ENCODE peak calls at places on chromosome 6, in four cellular contexts. One of them, this sample, is unnamed.

GRCh38 chr6:127570739-127571389 is 6.1 kb upstream of the C6orf58 start:
- DNase-seq in stomach: no peak
- DNase-seq in lower leg skin: no peak
- DNase-seq in heart left ventricle: no peak
- DNase-seq in this sample: no peak

GRCh38 chr6:83517500-83517899 is 5.2 kb downstream of the PRSS35 start:
- DNase-seq in stomach: no peak
- DNase-seq in lower leg skin: no peak
- DNase-seq in heart left ventricle: no peak
- DNase-seq in this sample: no peak

GRCh38 chr6:126107475-126108121 is 121.3 kb downstream of the TRMT11 start:
- DNase-seq in stomach: no peak
- DNase-seq in lower leg skin: no peak
- DNase-seq in heart left ventricle: no peak
- DNase-seq in this sample: no peak

GRCh38 chr6:4093288-4093687 is 14.4 kb upstream of the FAM217A start:
- DNase-seq in stomach: no peak
- DNase-seq in lower leg skin: no peak
- DNase-seq in heart left ventricle: no peak
- DNase-seq in this sample: no peak

GRCh38 chr6:15014958-15015357 is 230.9 kb upstream of the JARID2 start:
- DNase-seq in stomach: no peak
- DNase-seq in lower leg skin: no peak
- DNase-seq in heart left ventricle: no peak
- DNase-seq in this sample: no peak

GRCh38 chr6:132060591-132060990 is 109.4 kb upstream of the CCN2 start:
- DNase-seq in stomach: no peak
- DNase-seq in lower leg skin: no peak
- DNase-seq in heart left ventricle: no peak
- DNase-seq in this sample: no peak

GRCh38 chr6:54847799-54848597 is 1.4 kb downstream of the FAM83B start:
- DNase-seq in stomach: no peak
- DNase-seq in lower leg skin: no peak
- DNase-seq in heart left ventricle: no peak
- DNase-seq in this sample: no peak

GRCh38 chr6:164057876-164058275 is 643.4 kb downstream of the QKI start:
- DNase-seq in stomach: no peak
- DNase-seq in lower leg skin: no peak
- DNase-seq in heart left ventricle: no peak
- DNase-seq in this sample: no peak

GRCh38 chr6:6612308-6612707 is 23.8 kb downstream of the LY86 start:
- DNase-seq in stomach: no peak
- DNase-seq in lower leg skin: no peak
- DNase-seq in heart left ventricle: no peak
- DNase-seq in this sample: no peak

GRCh38 chr6:6605873-6606272 is 17.4 kb downstream of the LY86 start:
- DNase-seq in stomach: no peak
- DNase-seq in lower leg skin: no peak
- DNase-seq in heart left ventricle: no peak
- DNase-seq in this sample: no peak

GRCh38 chr6:6611486-6611885 is 23.0 kb downstream of the LY86 start:
- DNase-seq in stomach: no peak
- DNase-seq in lower leg skin: no peak
- DNase-seq in heart left ventricle: no peak
- DNase-seq in this sample: no peak

GRCh38 chr6:6614096-6614964 is 25.8 kb downstream of the LY86 start:
- DNase-seq in stomach: no peak
- DNase-seq in lower leg skin: no peak
- DNase-seq in heart left ventricle: no peak
- DNase-seq in this sample: no peak

DNA sequence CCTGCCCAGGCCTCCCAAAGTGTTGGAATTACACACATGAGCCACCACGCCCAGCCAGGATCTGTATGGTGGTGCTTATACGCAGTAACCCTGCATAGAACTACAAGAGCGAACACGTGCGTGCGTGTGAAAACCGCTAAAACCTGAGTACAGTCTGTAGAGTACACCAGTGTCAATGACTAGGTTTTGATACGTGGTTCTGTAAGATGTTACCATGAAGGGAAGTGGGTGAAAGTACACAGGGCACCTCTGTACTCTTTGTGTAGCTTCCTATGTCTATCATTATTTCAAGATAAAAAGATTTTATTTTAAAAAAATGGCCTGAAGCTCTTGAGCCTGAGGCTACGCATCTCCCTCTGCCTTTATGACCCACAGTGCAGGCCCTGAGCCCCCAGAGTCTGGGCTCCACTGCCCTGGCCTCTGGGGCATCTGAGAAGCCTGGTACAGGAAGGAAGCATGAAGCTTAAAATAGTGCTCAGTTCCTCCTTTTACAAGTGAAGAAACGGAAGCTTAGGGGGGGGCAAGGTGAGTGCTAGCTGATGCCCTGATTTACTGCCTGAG is 21.6 kb downstream of the LY86 start:
- DNase-seq in stomach: no peak
- DNase-seq in lower leg skin: no peak
- DNase-seq in heart left ventricle: no peak
- DNase-seq in this sample: no peak
- TF ChIP-seq POLR2A in stomach: no peak
- TF ChIP-seq POLR2A in lower leg skin: no peak
- TF ChIP-seq POLR2A in heart left ventricle: no peak
- TF ChIP-seq POLR2A in this sample: no peak

DNA sequence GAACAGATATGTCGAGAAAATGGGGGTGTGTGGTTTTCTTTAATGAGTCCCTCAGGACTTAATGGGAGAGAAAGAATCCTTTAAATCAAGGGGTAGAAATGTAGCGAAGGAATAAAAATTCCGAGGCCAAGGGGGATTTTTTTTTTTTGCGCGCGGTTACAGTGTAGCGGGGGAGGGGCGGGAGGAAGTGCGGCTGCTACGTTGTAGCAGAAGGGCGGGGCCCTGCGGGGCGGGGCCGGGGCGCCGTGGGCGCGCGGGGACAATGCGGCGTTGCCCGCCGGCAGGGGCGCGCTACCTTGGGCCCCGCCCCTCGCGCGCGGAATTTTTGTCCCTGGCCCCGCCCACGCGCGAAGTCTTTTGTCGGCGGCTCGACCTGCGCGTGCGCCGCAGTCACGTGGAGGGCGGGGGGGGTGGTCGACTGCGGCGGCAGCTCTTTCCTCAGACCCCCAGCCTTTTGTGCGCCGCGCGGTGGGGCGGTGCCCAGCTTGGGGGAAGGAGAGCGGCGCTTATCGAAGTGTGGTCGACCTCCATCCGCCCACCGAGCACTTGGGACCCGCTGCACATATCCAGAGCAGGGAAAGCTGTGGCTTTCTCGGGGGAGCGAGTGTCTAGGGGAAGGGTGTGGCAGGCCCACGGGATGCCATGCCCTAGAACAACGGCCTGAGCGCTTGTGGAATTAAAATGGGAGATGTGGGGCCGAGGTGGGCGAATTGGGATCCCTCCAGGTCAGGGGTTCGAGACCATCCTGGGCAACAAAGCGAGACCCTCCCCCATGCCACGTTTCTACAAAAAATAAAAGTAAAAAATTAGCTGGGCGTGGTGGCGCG is 1.3 kb downstream of the TUBB start:
- DNase-seq in stomach: peak; percentile 94
- DNase-seq in lower leg skin: peak; percentile 98
- DNase-seq in heart left ventricle: peak; percentile 92
- DNase-seq in this sample: peak; percentile 97
- TF ChIP-seq POLR2A in stomach: no peak
- TF ChIP-seq POLR2A in lower leg skin: no peak
- TF ChIP-seq POLR2A in heart left ventricle: peak; percentile 45
- TF ChIP-seq POLR2A in this sample: no peak

GRCh38 chr6:7891098-7891872 is 19.3 kb downstream of the TXNDC5 start:
- DNase-seq in stomach: no peak
- DNase-seq in lower leg skin: no peak
- DNase-seq in heart left ventricle: no peak
- DNase-seq in this sample: no peak

GRCh38 chr6:7886132-7886531 is 24.5 kb downstream of the TXNDC5 start:
- DNase-seq in stomach: no peak
- DNase-seq in lower leg skin: no peak
- DNase-seq in heart left ventricle: no peak
- DNase-seq in this sample: no peak

GRCh38 chr6:7893342-7893741 is 17.2 kb downstream of the TXNDC5 start:
- DNase-seq in stomach: no peak
- DNase-seq in lower leg skin: no peak
- DNase-seq in heart left ventricle: no peak
- DNase-seq in this sample: no peak

GRCh38 chr6:7887278-7887991 is 23.2 kb downstream of the TXNDC5 start:
- DNase-seq in stomach: no peak
- DNase-seq in lower leg skin: no peak
- DNase-seq in heart left ventricle: no peak
- DNase-seq in this sample: no peak

DNA sequence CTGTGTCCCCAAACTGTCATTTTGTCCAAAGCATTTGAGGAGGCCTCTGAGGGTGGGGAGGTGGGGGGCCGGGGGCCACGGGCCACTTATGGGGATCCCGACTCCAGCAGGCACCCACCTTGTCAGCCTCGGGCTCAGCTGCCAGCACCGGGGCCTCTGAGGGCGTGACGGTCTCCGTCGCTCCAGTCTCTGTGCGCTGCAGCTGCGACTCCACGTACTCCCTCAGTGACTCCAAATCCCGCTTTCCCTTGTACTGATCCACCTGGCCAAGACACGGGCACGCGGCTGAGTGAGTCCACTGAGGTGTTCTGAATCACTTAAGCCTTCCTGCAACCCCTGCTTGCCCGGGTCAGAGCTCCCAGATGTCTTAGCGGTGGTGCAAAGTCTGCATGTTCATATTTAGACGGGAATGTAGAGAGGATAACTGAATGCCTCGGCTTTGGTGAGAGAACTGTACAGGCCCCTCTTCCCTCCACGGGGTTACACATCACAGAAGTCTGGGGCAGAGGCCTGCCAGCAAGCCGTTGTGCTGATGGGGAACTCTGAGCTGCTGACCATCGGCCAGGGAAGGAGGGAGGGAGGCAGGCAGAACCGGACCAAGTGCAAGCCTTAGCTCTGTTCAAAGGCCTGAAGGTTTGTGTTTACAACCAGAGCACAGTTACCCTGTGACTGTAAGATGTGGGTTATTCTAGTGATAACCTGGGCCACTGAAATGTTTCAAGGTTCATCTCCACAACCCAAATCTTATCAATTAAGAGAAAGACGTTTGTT is 21.8 kb downstream of the TXNDC5 start:
- DNase-seq in stomach: no peak
- DNase-seq in lower leg skin: no peak
- DNase-seq in heart left ventricle: no peak
- DNase-seq in this sample: no peak
- TF ChIP-seq POLR2A in stomach: no peak
- TF ChIP-seq POLR2A in lower leg skin: no peak
- TF ChIP-seq POLR2A in heart left ventricle: no peak
- TF ChIP-seq POLR2A in this sample: no peak

GRCh38 chr6:32933661-32934085 is 7.2 kb downstream of the HLA-DMB start:
- DNase-seq in stomach: peak; percentile 86
- DNase-seq in lower leg skin: peak; percentile 94
- DNase-seq in heart left ventricle: peak; percentile 76
- DNase-seq in this sample: no peak
- TF ChIP-seq POLR2A in stomach: no peak
- TF ChIP-seq POLR2A in lower leg skin: no peak
- TF ChIP-seq POLR2A in heart left ventricle: no peak
- TF ChIP-seq POLR2A in this sample: no peak

DNA sequence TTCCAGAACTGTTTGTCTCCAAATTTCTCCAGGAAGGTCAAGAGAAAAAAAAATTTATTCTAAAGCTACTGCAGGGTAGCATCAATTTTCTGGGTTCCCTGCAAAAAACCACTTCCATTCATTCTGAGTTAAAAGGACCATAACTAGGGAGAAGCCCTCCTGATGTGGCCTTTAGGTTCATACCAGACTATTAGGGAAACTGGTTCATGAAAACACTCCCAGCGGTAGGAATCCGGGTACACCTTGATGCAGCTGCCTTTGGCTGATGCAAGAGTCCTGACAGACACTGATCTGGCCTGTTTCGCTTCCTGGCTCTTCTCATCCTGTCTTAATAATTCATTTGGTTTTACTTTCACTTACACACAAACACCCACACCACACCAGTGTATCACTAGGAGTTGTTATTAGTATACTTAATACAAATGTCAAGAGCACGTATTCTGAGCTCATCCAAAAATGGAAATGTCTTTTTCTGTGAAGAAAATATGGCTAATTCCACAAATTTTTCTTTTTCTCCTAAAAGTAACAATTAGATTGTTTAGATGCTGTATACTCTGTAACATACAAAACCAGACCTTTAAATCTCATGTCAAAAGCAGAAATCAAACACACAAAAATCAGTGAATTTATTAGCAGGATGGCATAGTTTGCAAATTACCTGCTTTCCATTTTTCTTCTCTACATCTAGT is 38.4 kb upstream of the ARHGAP18 start:
- DNase-seq in stomach: peak; percentile 39
- DNase-seq in lower leg skin: no peak
- DNase-seq in heart left ventricle: peak; percentile 27
- DNase-seq in this sample: no peak
- TF ChIP-seq POLR2A in stomach: no peak
- TF ChIP-seq POLR2A in lower leg skin: no peak
- TF ChIP-seq POLR2A in heart left ventricle: no peak
- TF ChIP-seq POLR2A in this sample: no peak

DNA sequence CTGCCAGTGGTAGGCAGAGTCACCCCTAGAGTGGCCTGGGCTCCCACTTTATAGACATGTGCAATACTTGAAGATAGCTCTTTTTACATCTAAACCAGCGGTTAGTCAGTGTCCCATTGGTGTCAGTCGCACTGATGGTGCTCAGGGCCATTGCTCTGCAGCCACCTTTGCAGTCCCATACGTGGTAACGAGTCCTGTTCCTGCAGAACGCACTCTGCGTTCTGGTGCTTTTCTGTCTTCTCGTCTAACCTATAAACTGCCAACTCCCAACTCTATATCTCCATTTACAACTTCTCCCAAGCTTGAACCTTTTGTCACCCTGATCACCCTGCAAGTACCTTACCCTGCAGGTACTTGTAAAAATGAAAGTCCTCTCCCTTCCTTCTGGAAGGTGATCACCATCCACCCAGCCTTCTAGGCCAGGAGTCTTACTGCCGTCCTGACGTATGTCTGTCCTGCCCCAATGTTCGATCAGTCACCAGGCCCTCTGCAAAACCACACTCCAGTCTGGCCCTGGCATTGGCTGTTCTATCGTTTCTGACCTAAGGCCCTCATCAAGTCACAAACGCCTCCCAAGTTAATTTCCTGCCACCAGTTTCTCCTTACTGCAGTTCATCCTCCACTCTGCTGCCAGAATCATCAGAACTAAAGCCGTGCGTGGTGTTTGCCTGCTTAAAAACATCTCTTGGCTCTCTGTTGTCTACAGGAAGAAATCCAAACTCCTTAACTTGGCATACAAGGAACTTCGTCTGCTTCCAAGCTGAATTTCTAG is 7.9 kb downstream of the RREB1 start:
- DNase-seq in stomach: no peak
- DNase-seq in lower leg skin: no peak
- DNase-seq in heart left ventricle: no peak
- DNase-seq in this sample: no peak
- TF ChIP-seq POLR2A in stomach: no peak
- TF ChIP-seq POLR2A in lower leg skin: no peak
- TF ChIP-seq POLR2A in heart left ventricle: no peak
- TF ChIP-seq POLR2A in this sample: no peak

GRCh38 chr6:5260111-5260620 is 584 bp downstream of the LYRM4 start:
- DNase-seq in stomach: peak; percentile 61
- DNase-seq in lower leg skin: peak; percentile 89
- DNase-seq in heart left ventricle: peak; percentile 62
- DNase-seq in this sample: no peak
- TF ChIP-seq POLR2A in stomach: no peak
- TF ChIP-seq POLR2A in lower leg skin: no peak
- TF ChIP-seq POLR2A in heart left ventricle: no peak
- TF ChIP-seq POLR2A in this sample: no peak